ENCODE peak calls at places on chromosomes 6 and 20, in eight cellular contexts. One of them, this sample, is unnamed.

GRCh38 chr20:36542019-36542488 is 735 bp downstream of the MYL9 start:
- DNase-seq in SK-N-MC: no peak
- DNase-seq in suprapubic skin: no peak
- DNase-seq in stomach: no peak
- DNase-seq in endothelial cell of umbilical vein: peak; percentile 26
- DNase-seq in upper lobe of left lung: peak; percentile 40
- DNase-seq in breast epithelium: no peak
- DNase-seq in Panc1: no peak
- DNase-seq in this sample: peak; percentile 89

GRCh38 chr6:422423-423061 is 31.0 kb downstream of the IRF4 start:
- DNase-seq in endothelial cell of umbilical vein: no peak
- DNase-seq in stomach: no peak
- DNase-seq in breast epithelium: no peak
- DNase-seq in suprapubic skin: no peak
- DNase-seq in upper lobe of left lung: peak; percentile 72
- DNase-seq in Panc1: peak; percentile 92
- DNase-seq in SK-N-MC: no peak
- DNase-seq in this sample: no peak

GRCh38 chr6:1952726-1953360 is 292.6 kb downstream of the GMDS start:
- DNase-seq in stomach: no peak
- DNase-seq in breast epithelium: no peak
- DNase-seq in Panc1: peak; percentile 78
- DNase-seq in upper lobe of left lung: no peak
- DNase-seq in endothelial cell of umbilical vein: no peak
- DNase-seq in SK-N-MC: no peak
- DNase-seq in suprapubic skin: no peak
- DNase-seq in this sample: no peak

GRCh38 chr20:13794667-13795066 is 9.8 kb downstream of the NDUFAF5 start:
- DNase-seq in breast epithelium: no peak
- DNase-seq in upper lobe of left lung: no peak
- DNase-seq in suprapubic skin: no peak
- DNase-seq in endothelial cell of umbilical vein: no peak
- DNase-seq in SK-N-MC: no peak
- DNase-seq in stomach: no peak
- DNase-seq in Panc1: no peak
- DNase-seq in this sample: no peak

GRCh38 chr6:102918161-102918560 is 1524.7 kb downstream of the GRIK2 start:
- DNase-seq in upper lobe of left lung: no peak
- DNase-seq in Panc1: no peak
- DNase-seq in suprapubic skin: no peak
- DNase-seq in endothelial cell of umbilical vein: no peak
- DNase-seq in SK-N-MC: no peak
- DNase-seq in stomach: no peak
- DNase-seq in breast epithelium: no peak
- DNase-seq in this sample: no peak

GRCh38 chr20:1720845-1721475 is 63.4 kb upstream of the SIRPG start:
- DNase-seq in SK-N-MC: no peak
- DNase-seq in Panc1: no peak
- DNase-seq in stomach: no peak
- DNase-seq in breast epithelium: no peak
- DNase-seq in suprapubic skin: no peak
- DNase-seq in endothelial cell of umbilical vein: no peak
- DNase-seq in upper lobe of left lung: no peak
- DNase-seq in this sample: no peak

GRCh38 chr20:22371843-22372242 is 212.5 kb downstream of the FOXA2 start:
- DNase-seq in endothelial cell of umbilical vein: no peak
- DNase-seq in breast epithelium: no peak
- DNase-seq in stomach: no peak
- DNase-seq in upper lobe of left lung: no peak
- DNase-seq in suprapubic skin: no peak
- DNase-seq in SK-N-MC: no peak
- DNase-seq in Panc1: no peak
- DNase-seq in this sample: no peak

GRCh38 chr6:20699402-20699801 is 165.1 kb downstream of the CDKAL1 start:
- DNase-seq in breast epithelium: no peak
- DNase-seq in endothelial cell of umbilical vein: no peak
- DNase-seq in SK-N-MC: no peak
- DNase-seq in stomach: no peak
- DNase-seq in upper lobe of left lung: no peak
- DNase-seq in Panc1: no peak
- DNase-seq in suprapubic skin: no peak
- DNase-seq in this sample: no peak

GRCh38 chr20:16360668-16361067 is 212.6 kb downstream of the KIF16B start:
- DNase-seq in upper lobe of left lung: no peak
- DNase-seq in Panc1: no peak
- DNase-seq in SK-N-MC: no peak
- DNase-seq in stomach: no peak
- DNase-seq in breast epithelium: no peak
- DNase-seq in endothelial cell of umbilical vein: no peak
- DNase-seq in suprapubic skin: no peak
- DNase-seq in this sample: no peak

GRCh38 chr20:5887386-5887785 is 62.9 kb downstream of the TRMT6 start:
- DNase-seq in endothelial cell of umbilical vein: no peak
- DNase-seq in upper lobe of left lung: no peak
- DNase-seq in stomach: no peak
- DNase-seq in SK-N-MC: no peak
- DNase-seq in suprapubic skin: no peak
- DNase-seq in breast epithelium: no peak
- DNase-seq in Panc1: no peak
- DNase-seq in this sample: no peak

GRCh38 chr6:11425431-11425871 is 112.1 kb upstream of the TMEM170B start:
- DNase-seq in Panc1: no peak
- DNase-seq in suprapubic skin: no peak
- DNase-seq in stomach: no peak
- DNase-seq in endothelial cell of umbilical vein: no peak
- DNase-seq in SK-N-MC: no peak
- DNase-seq in breast epithelium: no peak
- DNase-seq in upper lobe of left lung: no peak
- DNase-seq in this sample: no peak

GRCh38 chr6:151228788-151229400 is 10.9 kb upstream of the AKAP12 start:
- DNase-seq in upper lobe of left lung: no peak
- DNase-seq in breast epithelium: no peak
- DNase-seq in Panc1: no peak
- DNase-seq in endothelial cell of umbilical vein: no peak
- DNase-seq in stomach: no peak
- DNase-seq in suprapubic skin: no peak
- DNase-seq in SK-N-MC: no peak
- DNase-seq in this sample: no peak

DNA sequence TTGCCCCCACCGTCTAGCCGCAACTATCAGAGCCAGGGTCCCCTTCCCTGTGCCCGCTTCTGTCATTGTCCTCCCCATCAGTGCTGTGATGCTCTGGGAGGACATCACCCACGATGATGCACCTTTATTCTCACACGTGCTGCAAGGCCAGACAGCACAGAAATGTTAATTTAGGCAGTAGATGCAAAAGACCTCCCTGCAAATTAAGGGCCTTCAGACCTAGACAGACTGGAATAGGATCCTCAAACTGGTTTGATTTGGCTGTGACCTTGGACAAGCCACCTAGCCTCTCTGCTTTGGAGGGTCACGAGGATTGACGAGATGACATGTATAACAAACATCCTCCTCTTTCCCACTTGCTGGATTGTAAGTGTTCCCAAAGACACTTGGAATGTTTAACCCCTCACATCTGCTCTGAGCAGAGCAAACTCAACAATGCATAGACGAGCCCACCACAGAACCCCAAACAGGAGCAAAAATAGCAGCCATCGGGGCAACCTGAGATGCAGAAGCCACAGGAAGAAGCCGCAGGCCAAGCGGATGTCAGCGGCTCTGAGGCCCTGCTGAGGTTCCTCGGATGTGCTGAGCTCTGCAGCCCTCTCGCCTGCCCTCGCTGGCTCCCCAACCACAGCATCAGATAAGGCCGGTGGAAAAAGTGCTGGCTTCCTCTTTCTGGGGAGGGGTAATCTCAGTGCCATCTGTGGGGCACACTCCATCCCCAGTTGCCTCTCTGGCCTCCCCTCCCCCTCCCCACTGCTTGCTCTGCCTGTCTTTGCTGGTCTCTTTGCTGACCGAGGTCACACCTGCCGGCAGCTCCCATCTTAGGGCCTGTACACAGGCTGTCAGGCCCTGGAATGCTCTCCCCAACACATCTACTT is 35.3 kb downstream of the TOX2 start:
- DNase-seq in stomach: peak; percentile 52
- DNase-seq in breast epithelium: no peak
- DNase-seq in upper lobe of left lung: peak; percentile 55
- DNase-seq in suprapubic skin: no peak
- DNase-seq in endothelial cell of umbilical vein: no peak
- DNase-seq in SK-N-MC: no peak
- DNase-seq in Panc1: no peak
- DNase-seq in this sample: no peak
- TF ChIP-seq POLR2AphosphoS5 in stomach: no peak
- TF ChIP-seq POLR2AphosphoS5 in breast epithelium: no peak
- TF ChIP-seq POLR2AphosphoS5 in upper lobe of left lung: no peak
- TF ChIP-seq POLR2AphosphoS5 in suprapubic skin: no peak
- TF ChIP-seq POLR2AphosphoS5 in endothelial cell of umbilical vein: no peak
- TF ChIP-seq POLR2AphosphoS5 in SK-N-MC: no peak
- TF ChIP-seq POLR2AphosphoS5 in Panc1: no peak
- TF ChIP-seq POLR2AphosphoS5 in this sample: no peak

GRCh38 chr20:33684533-33685327 is 1.5 kb downstream of the E2F1 start:
- DNase-seq in stomach: no peak
- DNase-seq in SK-N-MC: no peak
- DNase-seq in Panc1: no peak
- DNase-seq in breast epithelium: no peak
- DNase-seq in upper lobe of left lung: no peak
- DNase-seq in suprapubic skin: no peak
- DNase-seq in endothelial cell of umbilical vein: peak; percentile 49
- DNase-seq in this sample: no peak
- TF ChIP-seq POLR2AphosphoS5 in stomach: no peak
- TF ChIP-seq POLR2AphosphoS5 in SK-N-MC: peak; percentile 30
- TF ChIP-seq POLR2AphosphoS5 in Panc1: no peak
- TF ChIP-seq POLR2AphosphoS5 in breast epithelium: no peak
- TF ChIP-seq POLR2AphosphoS5 in upper lobe of left lung: no peak
- TF ChIP-seq POLR2AphosphoS5 in suprapubic skin: no peak
- TF ChIP-seq POLR2AphosphoS5 in endothelial cell of umbilical vein: no peak
- TF ChIP-seq POLR2AphosphoS5 in this sample: no peak

GRCh38 chr20:58892126-58892931 is 39.8 kb downstream of the GNAS start:
- DNase-seq in endothelial cell of umbilical vein: peak; percentile 64
- DNase-seq in Panc1: peak; percentile 12
- DNase-seq in upper lobe of left lung: peak; percentile 88
- DNase-seq in stomach: peak; percentile 67
- DNase-seq in suprapubic skin: peak; percentile 87
- DNase-seq in SK-N-MC: no peak
- DNase-seq in breast epithelium: peak; percentile 70
- DNase-seq in this sample: peak; percentile 90

GRCh38 chr20:58890073-58890453 is 37.5 kb downstream of the GNAS start:
- DNase-seq in stomach: no peak
- DNase-seq in Panc1: no peak
- DNase-seq in breast epithelium: no peak
- DNase-seq in suprapubic skin: no peak
- DNase-seq in endothelial cell of umbilical vein: no peak
- DNase-seq in upper lobe of left lung: no peak
- DNase-seq in SK-N-MC: no peak
- DNase-seq in this sample: no peak

GRCh38 chr20:58890454-58891075 is 38.0 kb downstream of the GNAS start:
- DNase-seq in suprapubic skin: peak; percentile 84
- DNase-seq in Panc1: no peak
- DNase-seq in stomach: peak; percentile 67
- DNase-seq in SK-N-MC: no peak
- DNase-seq in upper lobe of left lung: peak; percentile 70
- DNase-seq in breast epithelium: peak; percentile 65
- DNase-seq in endothelial cell of umbilical vein: peak; percentile 87
- DNase-seq in this sample: peak; percentile 92

GRCh38 chr20:58891686-58892125 is 39.2 kb downstream of the GNAS start:
- DNase-seq in stomach: peak; percentile 37
- DNase-seq in upper lobe of left lung: peak; percentile 28
- DNase-seq in breast epithelium: no peak
- DNase-seq in Panc1: no peak
- DNase-seq in SK-N-MC: no peak
- DNase-seq in endothelial cell of umbilical vein: no peak
- DNase-seq in suprapubic skin: no peak
- DNase-seq in this sample: peak; percentile 70

GRCh38 chr20:58891076-58891685 is 38.7 kb downstream of the GNAS start:
- DNase-seq in SK-N-MC: no peak
- DNase-seq in upper lobe of left lung: peak; percentile 82
- DNase-seq in stomach: peak; percentile 83
- DNase-seq in endothelial cell of umbilical vein: no peak
- DNase-seq in breast epithelium: peak; percentile 79
- DNase-seq in suprapubic skin: peak; percentile 89
- DNase-seq in Panc1: no peak
- DNase-seq in this sample: peak; percentile 93
- TF ChIP-seq POLR2AphosphoS5 in SK-N-MC: no peak
- TF ChIP-seq POLR2AphosphoS5 in upper lobe of left lung: peak; percentile 56
- TF ChIP-seq POLR2AphosphoS5 in stomach: peak; percentile 71
- TF ChIP-seq POLR2AphosphoS5 in endothelial cell of umbilical vein: no peak
- TF ChIP-seq POLR2AphosphoS5 in breast epithelium: no peak
- TF ChIP-seq POLR2AphosphoS5 in suprapubic skin: no peak
- TF ChIP-seq POLR2AphosphoS5 in Panc1: no peak
- TF ChIP-seq POLR2AphosphoS5 in this sample: peak; percentile 39

GRCh38 chr20:53304146-53304545 is 289.5 kb downstream of the ZNF217 start:
- DNase-seq in stomach: no peak
- DNase-seq in breast epithelium: no peak
- DNase-seq in suprapubic skin: no peak
- DNase-seq in Panc1: no peak
- DNase-seq in endothelial cell of umbilical vein: no peak
- DNase-seq in upper lobe of left lung: no peak
- DNase-seq in SK-N-MC: no peak
- DNase-seq in this sample: no peak

GRCh38 chr20:53309515-53309914 is 284.1 kb downstream of the ZNF217 start:
- DNase-seq in Panc1: no peak
- DNase-seq in SK-N-MC: no peak
- DNase-seq in upper lobe of left lung: no peak
- DNase-seq in endothelial cell of umbilical vein: no peak
- DNase-seq in stomach: no peak
- DNase-seq in suprapubic skin: no peak
- DNase-seq in breast epithelium: no peak
- DNase-seq in this sample: no peak
- TF ChIP-seq POLR2AphosphoS5 in Panc1: no peak
- TF ChIP-seq POLR2AphosphoS5 in SK-N-MC: no peak
- TF ChIP-seq POLR2AphosphoS5 in upper lobe of left lung: no peak
- TF ChIP-seq POLR2AphosphoS5 in endothelial cell of umbilical vein: no peak
- TF ChIP-seq POLR2AphosphoS5 in stomach: no peak
- TF ChIP-seq POLR2AphosphoS5 in suprapubic skin: no peak
- TF ChIP-seq POLR2AphosphoS5 in breast epithelium: no peak
- TF ChIP-seq POLR2AphosphoS5 in this sample: no peak

DNA sequence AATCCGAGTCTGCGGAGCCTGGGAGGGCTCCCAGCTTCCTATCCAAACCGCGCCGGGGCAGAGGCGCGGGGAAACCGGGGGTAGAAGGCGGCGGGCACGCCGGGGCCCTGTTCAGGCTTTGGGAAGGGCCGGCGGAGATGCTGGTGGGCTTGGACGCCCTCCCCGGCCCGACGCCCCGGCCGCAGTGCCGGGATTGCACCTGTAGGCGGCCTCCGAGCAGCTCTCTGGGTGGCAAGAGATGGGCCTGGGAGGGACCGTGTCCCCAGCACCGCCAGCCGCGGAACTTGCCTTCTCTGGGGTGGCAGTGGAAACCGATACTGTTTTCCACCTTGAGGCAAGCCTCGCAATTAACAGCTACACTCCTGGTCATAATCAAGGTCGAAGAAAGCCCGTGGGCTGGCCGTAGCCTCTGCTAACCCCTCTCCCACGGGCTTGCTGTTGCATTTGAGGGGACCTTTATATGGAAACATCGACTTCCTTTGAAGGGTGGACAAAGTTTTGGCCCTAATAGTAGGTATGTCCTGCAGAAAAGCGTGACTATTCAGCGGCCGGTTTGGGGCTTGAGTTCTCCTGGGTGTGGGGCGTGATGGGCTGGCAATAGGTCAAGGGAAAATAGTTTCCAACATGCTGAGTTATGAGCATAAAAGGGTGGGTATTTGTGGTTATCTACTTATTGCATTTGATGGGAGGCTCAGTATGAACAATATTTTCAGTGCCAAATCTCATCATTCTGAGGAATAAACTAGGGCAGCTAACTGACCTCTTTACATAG is 1.1 kb upstream of the JAG1 start:
- DNase-seq in Panc1: no peak
- DNase-seq in suprapubic skin: peak; percentile 92
- DNase-seq in stomach: peak; percentile 84
- DNase-seq in breast epithelium: peak; percentile 77
- DNase-seq in upper lobe of left lung: peak; percentile 84
- DNase-seq in SK-N-MC: no peak
- DNase-seq in endothelial cell of umbilical vein: peak; percentile 83
- DNase-seq in this sample: peak; percentile 91
- TF ChIP-seq POLR2AphosphoS5 in Panc1: no peak
- TF ChIP-seq POLR2AphosphoS5 in suprapubic skin: no peak
- TF ChIP-seq POLR2AphosphoS5 in stomach: peak; percentile 60
- TF ChIP-seq POLR2AphosphoS5 in breast epithelium: no peak
- TF ChIP-seq POLR2AphosphoS5 in upper lobe of left lung: no peak
- TF ChIP-seq POLR2AphosphoS5 in SK-N-MC: no peak
- TF ChIP-seq POLR2AphosphoS5 in endothelial cell of umbilical vein: no peak
- TF ChIP-seq POLR2AphosphoS5 in this sample: peak; percentile 27